ENCODE peak calls at places on chromosomes 12 and 14, in six cellular contexts. C is lung, B is NCI-H774, D is neural crest cell, M is NCI-H1092 treated with DMSO at 0.1 percent for 48 hours, I is T-helper 2 cell. Z is an unnamed sample.

GRCh38 chr12:104166465-104166864 is 28.5 kb upstream of the NFYB start:
- DNase-seq in M (no peak), B (no peak), I (no peak), D (no peak), C (no peak), Z (no peak)

GRCh38 chr14:38079268-38079667 is 128.4 kb upstream of the SSTR1 start:
- DNase-seq in M (no peak), D (no peak), B (no peak), I (no peak), C (no peak), Z (no peak)

GRCh38 chr14:55347040-55347439 is 64.6 kb downstream of the ATG14 start:
- DNase-seq in M (no peak), C (no peak), B (no peak), D (no peak), I (no peak), Z (no peak)

GRCh38 chr12:93793983-93794382 is 116.8 kb downstream of the CRADD start:
- DNase-seq in M (no peak), D (no peak), I (no peak), B (no peak), C (no peak), Z (no peak)

GRCh38 chr14:103594265-103594664 is 31.5 kb downstream of the COA8 start:
- DNase-seq in M (peak), I (no peak), B (peak), D (peak), C (no peak), Z (no peak)

GRCh38 chr14:28779416-28779941 is 12.9 kb downstream of the FOXG1 start:
- DNase-seq in B (no peak), M (no peak), D (no peak), C (no peak), I (no peak), Z (no peak)

GRCh38 chr12:89092297-89092696 is 260.0 kb downstream of the DUSP6 start:
- DNase-seq in I (no peak), C (no peak), B (no peak), M (no peak), D (no peak), Z (no peak)

GRCh38 chr14:33682746-33683145 is 268.1 kb downstream of the EGLN3 start:
- DNase-seq in C (peak), B (no peak), M (no peak), I (no peak), D (no peak), Z (no peak)

GRCh38 chr12:106427917-106428316 is 70.4 kb downstream of the POLR3B start:
- DNase-seq in I (no peak), D (no peak), C (no peak), B (no peak), M (no peak), Z (no peak)

GRCh38 chr12:21881950-21882349 is 59.3 kb downstream of the ABCC9 start:
- DNase-seq in I (no peak), C (no peak), D (no peak), B (no peak), M (no peak), Z (no peak)

GRCh38 chr14:56633544-56633943 is 53.9 kb downstream of the TMEM260 start:
- DNase-seq in M (no peak), D (no peak), B (no peak), I (no peak), C (no peak), Z (no peak)

GRCh38 chr14:89304972-89305703 is 111.9 kb downstream of the FOXN3 start:
- DNase-seq in M (peak), C (no peak), I (no peak), B (peak), D (no peak), Z (peak)

GRCh38 chr14:72653026-72653425 is 240.9 kb downstream of the DPF3 start:
- DNase-seq in M (no peak), C (no peak), I (no peak), D (no peak), B (no peak), Z (no peak)

GRCh38 chr12:76199808-76200207 is 115.3 kb upstream of the NAP1L1 start:
- DNase-seq in M (no peak), D (no peak), B (no peak), C (no peak), I (no peak), Z (no peak)

GRCh38 chr12:90262261-90262660 is 553.6 kb upstream of the ATP2B1 start:
- DNase-seq in D (no peak), M (no peak), I (no peak), C (no peak), B (no peak), Z (no peak)